ENCODE peak calls at places on chromosomes 6 and 20, in ten cellular contexts. P is lower lobe of right lung, D is ACHN, H is cardiac muscle cell, N is mucosa of gallbladder, B is hypothalamus, E is midbrain, O is NCI-H2171 treated with DMSO at 0.1 percent for 48 hours, V is NCI-H774, U is NCI-H1694. Y is an unnamed sample.

GRCh38 chr6:5997420-5998093 is 9.2 kb downstream of the NRN1 start:
- DNase-seq in P (peak), D (no peak), H (no peak), N (no peak), B (no peak), E (no peak), O (no peak), V (no peak), U (no peak), Y (no peak)

GRCh38 chr6:42911171-42912021 is 4.5 kb upstream of the PTCRA start:
- DNase-seq in P (no peak), D (no peak), H (peak), N (no peak), B (no peak), E (no peak), O (peak), V (no peak), U (no peak), Y (no peak)

GRCh38 chr6:10411915-10412164 is 3.0 kb downstream of the TFAP2A start:
- DNase-seq in P (peak), D (no peak), H (no peak), N (no peak), B (no peak), E (no peak), O (peak), V (no peak), U (no peak), Y (peak)

GRCh38 chr6:1131285-1132079 is 180.4 kb upstream of the FOXQ1 start:
- DNase-seq in P (no peak), D (peak), H (peak), N (peak), B (no peak), E (no peak), O (no peak), V (no peak), U (no peak), Y (no peak)

GRCh38 chr6:7085911-7086310 is 21.9 kb upstream of the RREB1 start:
- DNase-seq in P (peak), D (no peak), H (peak), N (no peak), B (peak), E (no peak), O (peak), V (no peak), U (peak), Y (peak)

GRCh38 chr6:149834513-149835481 is 29.4 kb downstream of the LRP11 start:
- DNase-seq in P (no peak), D (peak), H (peak), N (peak), B (no peak), E (peak), O (peak), V (peak), U (peak), Y (peak)

GRCh38 chr6:169454204-169454871 is 200.7 kb upstream of the THBS2 start:
- DNase-seq in P (no peak), D (no peak), H (no peak), N (peak), B (no peak), E (no peak), O (no peak), V (no peak), U (no peak), Y (no peak)

GRCh38 chr6:47519279-47519678 is 41.7 kb downstream of the CD2AP start:
- DNase-seq in P (no peak), D (no peak), H (no peak), N (peak), B (no peak), E (no peak), O (no peak), V (no peak), U (no peak), Y (no peak)

GRCh38 chr6:143329323-143329722 is 121.2 kb downstream of the ADAT2 start:
- DNase-seq in P (no peak), D (no peak), H (no peak), N (no peak), B (no peak), E (no peak), O (no peak), V (no peak), U (no peak), Y (no peak)

GRCh38 chr6:32635526-32636123 is 1.6 kb upstream of the HLA-DQA1 start:
- DNase-seq in P (no peak), D (no peak), H (no peak), N (no peak), B (no peak), E (no peak), O (no peak), V (no peak), U (no peak), Y (no peak)

GRCh38 chr20:48667889-48668413 is 159.8 kb downstream of the PREX1 start:
- DNase-seq in P (no peak), D (no peak), H (no peak), N (no peak), B (no peak), E (no peak), O (no peak), V (no peak), U (no peak), Y (no peak)

GRCh38 chr6:106103728-106104109 is 17.6 kb downstream of the PRDM1 start:
- DNase-seq in P (no peak), D (no peak), H (no peak), N (no peak), B (no peak), E (no peak), O (no peak), V (no peak), U (no peak), Y (no peak)

GRCh38 chr6:34350100-34350936 is 42.2 kb downstream of the NUDT3 start:
- DNase-seq in P (no peak), D (no peak), H (no peak), N (no peak), B (no peak), E (no peak), O (peak), V (no peak), U (peak), Y (peak)

GRCh38 chr20:63328716-63329275 is 32.4 kb downstream of the CHRNA4 start:
- DNase-seq in P (peak), D (no peak), H (no peak), N (no peak), B (no peak), E (no peak), O (no peak), V (no peak), U (no peak), Y (no peak)

GRCh38 chr6:30875244-30876038 is 8.9 kb upstream of the DDR1 start:
- DNase-seq in P (no peak), D (no peak), H (no peak), N (no peak), B (no peak), E (no peak), O (peak), V (peak), U (no peak), Y (peak)

GRCh38 chr20:36465109-36466080 is 75.9 kb upstream of the MYL9 start:
- DNase-seq in P (no peak), D (peak), H (no peak), N (no peak), B (no peak), E (no peak), O (peak), V (no peak), U (no peak), Y (no peak)

GRCh38 chr6:30842754-30843610 is 41.3 kb upstream of the DDR1 start:
- DNase-seq in P (no peak), D (no peak), H (peak), N (no peak), B (no peak), E (no peak), O (peak), V (no peak), U (no peak), Y (no peak)

GRCh38 chr6:157885211-157885788 is 62.3 kb downstream of the SNX9 start:
- DNase-seq in P (no peak), D (no peak), H (no peak), N (no peak), B (no peak), E (no peak), O (no peak), V (no peak), U (no peak), Y (no peak)

GRCh38 chr6:13012977-13013680 is 296.6 kb downstream of the PHACTR1 start:
- DNase-seq in P (peak), D (no peak), H (peak), N (no peak), B (peak), E (no peak), O (peak), V (no peak), U (no peak), Y (peak)

GRCh38 chr6:88133718-88134117 is 32.4 kb downstream of the CNR1 start:
- DNase-seq in P (no peak), D (no peak), H (no peak), N (no peak), B (no peak), E (no peak), O (no peak), V (no peak), U (no peak), Y (no peak)

Y was measured in NCI-H524 treated with DMSO at 0.1 percent for 48 hours.